ENCODE peak calls at places on chromosomes 11 and 22, in nine cellular contexts. V, Q, F, K, B, N, L, I and R are unnamed samples.

GRCh38 chr11:64594159-64594939 is 3.3 kb downstream of the SLC22A12 start:
- DNase-seq in N (peak), F (no peak), L (no peak), K (no peak), I (no peak), B (no peak), V (no peak), Q (no peak), R (no peak)

GRCh38 chr11:86261328-86261727 is 16.8 kb downstream of the EED start:
- DNase-seq in L (no peak), N (no peak), V (no peak), B (no peak), F (no peak), Q (no peak), I (no peak), K (no peak), R (no peak)

GRCh38 chr11:97280347-97280746 is 890.5 kb downstream of the JRKL start:
- DNase-seq in B (no peak), L (no peak), K (no peak), V (no peak), N (no peak), F (no peak), I (no peak), Q (no peak), R (no peak)

GRCh38 chr11:90234977-90235376 is 12.1 kb upstream of the CHORDC1 start:
- DNase-seq in B (no peak), I (no peak), N (no peak), F (no peak), V (no peak), K (no peak), L (no peak), Q (no peak), R (no peak)

GRCh38 chr22:41181349-41182241 is 23.5 kb upstream of the L3MBTL2 start:
- DNase-seq in N (peak), K (no peak), I (no peak), Q (peak), L (no peak), B (peak), V (peak), F (no peak), R (no peak)

GRCh38 chr22:17872491-17872890 is 98.2 kb upstream of the BID start:
- DNase-seq in I (no peak), V (no peak), B (no peak), N (no peak), Q (peak), F (no peak), K (no peak), L (no peak), R (no peak)

GRCh38 chr11:8329961-8330361 is 66.3 kb upstream of the LMO1 start:
- DNase-seq in Q (no peak), K (peak), I (no peak), V (no peak), N (no peak), L (no peak), F (no peak), B (no peak), R (no peak)

GRCh38 chr11:66967670-66968425 is 7.3 kb upstream of the C11orf86 start:
- DNase-seq in L (peak), K (no peak), V (peak), Q (peak), N (peak), I (no peak), F (no peak), B (peak), R (no peak)

GRCh38 chr22:41106122-41106968 is 14.0 kb downstream of the EP300 start:
- DNase-seq in B (no peak), L (no peak), F (no peak), V (no peak), I (no peak), K (no peak), N (no peak), Q (peak), R (no peak)

GRCh38 chr22:49849161-49850020 is 4.3 kb upstream of the ZBED4 start:
- DNase-seq in B (no peak), V (no peak), K (no peak), N (no peak), F (no peak), Q (no peak), L (no peak), I (no peak), R (no peak)

GRCh38 chr11:68413591-68413999 is 47.0 kb upstream of the PPP6R3 start:
- DNase-seq in Q (no peak), V (no peak), I (no peak), N (no peak), L (no peak), F (no peak), K (no peak), B (no peak), R (no peak)

GRCh38 chr22:35648066-35649025 is at the start of gene APOL6:
- DNase-seq in Q (peak), K (peak), N (no peak), B (peak), V (peak), F (no peak), L (no peak), I (peak), R (peak)

GRCh38 chr11:122796128-122796717 is 42.1 kb upstream of the CRTAM start:
- DNase-seq in I (peak), K (peak), B (no peak), N (no peak), L (no peak), Q (peak), F (peak), V (peak), R (peak)

GRCh38 chr11:2708757-2709281 is 9.0 kb upstream of the KCNQ1OT1 start:
- DNase-seq in I (no peak), V (no peak), N (no peak), B (no peak), K (no peak), F (no peak), L (no peak), Q (peak), R (no peak)

GRCh38 chr22:46964773-46965550 is 202.5 kb downstream of the TBC1D22A start:
- DNase-seq in Q (no peak), L (no peak), K (no peak), N (no peak), F (no peak), V (no peak), B (no peak), I (no peak), R (no peak)

GRCh38 chr11:69352715-69353325 is 58.9 kb downstream of the MYEOV start:
- DNase-seq in I (no peak), N (no peak), V (peak), Q (peak), L (peak), B (peak), F (no peak), K (peak), R (no peak)

GRCh38 chr11:12921580-12922157 is 87.4 kb upstream of the RASSF10 start:
- DNase-seq in B (no peak), V (no peak), I (no peak), Q (no peak), K (no peak), L (no peak), F (no peak), N (no peak), R (no peak)

GRCh38 chr11:68127791-68128681 is 6.8 kb upstream of the CHKA start:
- DNase-seq in B (no peak), K (no peak), V (peak), N (peak), I (no peak), Q (peak), F (no peak), L (peak), R (no peak)

GRCh38 chr22:25658641-25659040 is 83.3 kb upstream of the MYO18B start:
- DNase-seq in K (no peak), F (no peak), N (no peak), B (no peak), V (no peak), Q (no peak), L (no peak), I (no peak), R (no peak)

GRCh38 chr11:67268036-67268683 is 1.9 kb downstream of the GRK2 start:
- DNase-seq in F (peak), L (no peak), N (peak), V (no peak), K (no peak), Q (no peak), I (peak), B (no peak), R (peak)

GRCh38 chr11:37724305-37724704 is 1126.3 kb upstream of the RAG2 start:
- DNase-seq in B (no peak), N (no peak), V (no peak), Q (no peak), I (no peak), K (no peak), L (no peak), F (no peak), R (no peak)